ENCODE peak calls at places on chromosomes 12 and 14, in nine cellular contexts. C, B, T, J, V, D, A, H and K are unnamed samples.

GRCh38 chr12:78385541-78385940 is 479.0 kb upstream of the SYT1 start:
- DNase-seq in D (no peak), J (no peak), T (no peak), C (peak; percentile 55), A (no peak), B (no peak), V (no peak), H (no peak), K (no peak)

GRCh38 chr12:51205350-51205749 is 12.5 kb downstream of the POU6F1 start:
- DNase-seq in B (no peak), D (no peak), V (no peak), A (no peak), J (no peak), H (no peak), C (no peak), T (no peak), K (no peak)

GRCh38 chr12:113155641-113156040 is 6.1 kb downstream of the CFAP73 start:
- DNase-seq in C (no peak), T (no peak), D (no peak), A (no peak), H (no peak), J (no peak), V (no peak), B (no peak), K (no peak)

GRCh38 chr12:8493084-8493483 is 20.2 kb upstream of the CLEC4D start:
- DNase-seq in C (no peak), V (no peak), H (no peak), D (peak; percentile 67), B (no peak), T (no peak), A (no peak), J (no peak), K (no peak)

GRCh38 chr12:94046626-94047410 is 101.6 kb upstream of the PLXNC1 start:
- DNase-seq in J (no peak), A (no peak), C (no peak), H (no peak), V (peak; percentile 5), B (no peak), T (no peak), D (no peak), K (no peak)

GRCh38 chr14:77206261-77206824 is 24.7 kb downstream of the TMEM63C start:
- DNase-seq in J (no peak), C (no peak), B (no peak), A (no peak), T (no peak), H (no peak), V (no peak), D (no peak), K (no peak)

GRCh38 chr14:106875503-106875902 is 1349.1 kb downstream of the TMEM121 start:
- DNase-seq in V (no peak), T (no peak), H (no peak), B (no peak), A (peak; percentile 68), C (no peak), D (peak; percentile 50), J (no peak), K (no peak)

GRCh38 chr12:91577586-91578539 is 395.2 kb upstream of the DCN start:
- DNase-seq in C (no peak), B (no peak), D (no peak), T (peak; percentile 10), A (no peak), J (no peak), V (peak; percentile 26), H (no peak), K (no peak)

GRCh38 chr12:46260153-46260912 is 8.5 kb downstream of the SLC38A1 start:
- DNase-seq in B (no peak), T (no peak), H (no peak), D (no peak), V (no peak), A (no peak), C (peak; percentile 14), J (no peak), K (no peak)

GRCh38 chr12:9741726-9742125 is 8.8 kb upstream of the CLECL1 start:
- DNase-seq in A (peak; percentile 72), V (no peak), C (no peak), H (no peak), T (no peak), J (no peak), B (peak; percentile 80), D (peak; percentile 89), K (peak; percentile 52)

GRCh38 chr14:101496779-101497420 is 64.4 kb upstream of the DIO3 start:
- DNase-seq in C (no peak), T (no peak), B (no peak), H (no peak), J (peak; percentile 54), A (no peak), V (no peak), D (no peak), K (peak; percentile 23)

GRCh38 chr12:93832126-93832525 is 155.0 kb downstream of the CRADD start:
- DNase-seq in T (no peak), A (no peak), C (no peak), B (no peak), J (no peak), H (no peak), V (no peak), D (no peak), K (no peak)

GRCh38 chr14:45198551-45198950 is 54.5 kb downstream of the MIS18BP1 start:
- DNase-seq in J (no peak), D (no peak), T (no peak), B (no peak), A (no peak), H (peak; percentile 37), V (peak; percentile 41), C (no peak), K (no peak)

GRCh38 chr12:15897433-15897832 is 13.7 kb upstream of the DERA start:
- DNase-seq in C (no peak), D (no peak), A (no peak), J (no peak), H (no peak), B (no peak), V (peak; percentile 31), T (no peak), K (no peak)

GRCh38 chr14:55733609-55734008 is 153.6 kb downstream of the KTN1 start:
- DNase-seq in D (no peak), V (no peak), J (no peak), B (no peak), A (no peak), C (no peak), T (no peak), H (no peak), K (no peak)

GRCh38 chr12:65943388-65944137 is 119.3 kb downstream of the HMGA2 start:
- DNase-seq in T (no peak), J (no peak), A (no peak), D (no peak), H (no peak), V (no peak), B (no peak), C (no peak), K (no peak)

GRCh38 chr14:79890527-79890926 is 320.8 kb downstream of the DIO2 start:
- DNase-seq in H (no peak), T (no peak), B (no peak), V (no peak), J (no peak), A (no peak), D (no peak), C (no peak), K (no peak)

GRCh38 chr12:42725839-42726238 is 136.3 kb upstream of the PRICKLE1 start:
- DNase-seq in A (no peak), V (peak; percentile 57), J (no peak), C (peak; percentile 29), B (no peak), H (peak; percentile 79), T (no peak), D (no peak), K (no peak)

GRCh38 chr12:90653051-90653450 is 301.9 kb downstream of the CCER1 start:
- DNase-seq in B (no peak), H (no peak), T (no peak), C (no peak), V (no peak), J (no peak), D (no peak), A (no peak), K (no peak)

GRCh38 chr12:65403188-65403587 is 124.7 kb downstream of the MSRB3 start:
- DNase-seq in A (no peak), J (no peak), C (no peak), B (no peak), T (no peak), D (no peak), H (no peak), V (no peak), K (no peak)

GRCh38 chr12:121711925-121712461 is 559 bp upstream of the TMEM120B start:
- DNase-seq in C (no peak), V (no peak), B (peak; percentile 20), D (peak; percentile 37), H (no peak), T (peak; percentile 32), J (no peak), A (no peak), K (no peak)

GRCh38 chr14:34340226-34340625 is 121.8 kb downstream of the SPTSSA start:
- DNase-seq in B (no peak), D (no peak), A (no peak), V (peak; percentile 86), C (no peak), J (no peak), H (no peak), T (no peak), K (no peak)

GRCh38 chr12:57169046-57169795 is 21.8 kb upstream of the LRP1-AS start:
- DNase-seq in H (no peak), J (no peak), T (no peak), V (no peak), B (no peak), C (no peak), A (no peak), D (no peak), K (no peak)

GRCh38 chr14:91403069-91403600 is 14.5 kb downstream of the CCDC88C start:
- DNase-seq in H (no peak), D (no peak), J (no peak), T (no peak), B (no peak), C (no peak), V (no peak), A (no peak), K (no peak)

GRCh38 chr14:31173120-31173837 is 34.3 kb downstream of the HECTD1 start:
- DNase-seq in J (peak; percentile 53), B (no peak), A (no peak), V (no peak), T (no peak), H (no peak), D (no peak), C (no peak), K (no peak)

GRCh38 chr12:75239987-75240386 is 30.3 kb upstream of the KCNC2 start:
- DNase-seq in J (no peak), V (no peak), H (no peak), A (no peak), C (no peak), D (no peak), B (no peak), T (no peak), K (no peak)

GRCh38 chr12:49627752-49628360 is 4.5 kb downstream of the PRPF40B start:
- DNase-seq in A (no peak), H (no peak), C (no peak), B (no peak), T (no peak), V (peak; percentile 83), D (no peak), J (peak; percentile 39), K (no peak)

GRCh38 chr12:124686001-124686884 is 118.8 kb upstream of the NCOR2 start:
- DNase-seq in A (no peak), B (no peak), T (peak; percentile 44), H (no peak), C (no peak), D (no peak), J (peak; percentile 67), V (peak; percentile 40), K (no peak)

GRCh38 chr12:84607170-84607569 is 305.4 kb downstream of the SLC6A15 start:
- DNase-seq in B (no peak), H (no peak), A (no peak), J (no peak), D (no peak), C (no peak), T (no peak), V (no peak), K (no peak)

GRCh38 chr12:132235116-132235820 is 91.0 kb downstream of the NOC4L start:
- DNase-seq in C (no peak), H (no peak), A (no peak), B (no peak), T (no peak), J (no peak), V (no peak), D (no peak), K (no peak)

GRCh38 chr12:78829690-78830089 is 34.9 kb upstream of the SYT1 start:
- DNase-seq in J (no peak), C (no peak), V (no peak), T (no peak), H (no peak), A (no peak), D (no peak), B (no peak), K (no peak)